ENCODE peak calls at places on chromosome 16, in six cellular contexts. S is HEK293T, R is HFFc6, Z is D341Med, C is T-cell, P is GM04503. O is an unnamed sample.

GRCh38 chr16:67086829-67087228 is 22.9 kb upstream of the PHAF1 start:
- DNase-seq in P (no peak), R (no peak), S (no peak), Z (no peak), C (no peak), O (no peak)

GRCh38 chr16:73000020-73000906 is 47.7 kb downstream of the ZFHX3 start:
- DNase-seq in P (no peak), R (no peak), Z (no peak), C (no peak), S (no peak), O (peak)

GRCh38 chr16:67873435-67874146 is 739 bp downstream of the EDC4 start:
- DNase-seq in S (no peak), P (no peak), R (no peak), C (no peak), Z (no peak), O (no peak)

GRCh38 chr16:17345043-17345442 is 125.7 kb downstream of the XYLT1 start:
- DNase-seq in P (peak), S (no peak), Z (no peak), C (no peak), R (no peak), O (peak)

GRCh38 chr16:23950898-23951297 is 115.1 kb downstream of the PRKCB start:
- DNase-seq in C (no peak), Z (no peak), R (no peak), S (no peak), P (no peak), O (no peak)

GRCh38 chr16:86403056-86403455 is 107.3 kb upstream of the FOXF1 start:
- DNase-seq in P (no peak), Z (no peak), S (no peak), R (no peak), C (no peak), O (no peak)

GRCh38 chr16:28136751-28137434 is 73.4 kb upstream of the GSG1L start:
- DNase-seq in P (no peak), R (no peak), S (no peak), C (peak), Z (no peak), O (no peak)

GRCh38 chr16:11263737-11264136 is 5.4 kb downstream of the TNP2 start:
- DNase-seq in S (no peak), P (no peak), R (no peak), Z (no peak), C (peak), O (no peak)

GRCh38 chr16:3170440-3171180 is 17.4 kb upstream of the OR1F1 start:
- DNase-seq in S (no peak), Z (no peak), R (no peak), C (no peak), P (no peak), O (no peak)

GRCh38 chr16:69397821-69398521 is 12.2 kb upstream of the TERF2 start:
- DNase-seq in P (peak), S (peak), C (no peak), R (peak), Z (peak), O (peak)

GRCh38 chr16:11916524-11917285 is 949 bp upstream of the GSPT1 start:
- DNase-seq in S (peak), R (peak), Z (no peak), P (no peak), C (no peak), O (peak)

GRCh38 chr16:75252946-75253911 is 1.8 kb upstream of the BCAR1 start:
- DNase-seq in Z (no peak), C (no peak), P (peak), S (no peak), R (peak), O (peak)

GRCh38 chr16:89188064-89188441 is 12.3 kb downstream of the SLC22A31 start:
- DNase-seq in S (no peak), Z (no peak), C (no peak), R (no peak), P (no peak), O (no peak)

GRCh38 chr16:78310990-78311561 is 211.6 kb downstream of the WWOX start:
- DNase-seq in P (no peak), C (no peak), Z (no peak), R (no peak), S (no peak), O (peak)

GRCh38 chr16:180101-180920 is at the start of gene HBQ1:
- DNase-seq in R (no peak), S (peak), P (no peak), C (no peak), Z (peak), O (no peak)

GRCh38 chr16:72560617-72561016 is 388.7 kb upstream of the PMFBP1 start:
- DNase-seq in R (no peak), P (no peak), S (peak), Z (no peak), C (no peak), O (no peak)

GRCh38 chr16:83947642-83948234 is 5.3 kb upstream of the OSGIN1 start:
- DNase-seq in C (no peak), P (no peak), Z (no peak), S (no peak), R (no peak), O (no peak)

GRCh38 chr16:51592535-51592934 is 441.5 kb upstream of the SALL1 start:
- DNase-seq in C (no peak), Z (no peak), P (no peak), S (no peak), R (no peak), O (no peak)

GRCh38 chr16:84913315-84913714 is 93.5 kb downstream of the CRISPLD2 start:
- DNase-seq in R (no peak), Z (no peak), C (no peak), S (no peak), P (no peak), O (no peak)

GRCh38 chr16:78096386-78096785 is 3.1 kb upstream of the WWOX start:
- DNase-seq in Z (no peak), P (no peak), C (no peak), R (no peak), S (no peak), O (no peak)

GRCh38 chr16:68417711-68418301 is 30.5 kb downstream of the SMPD3 start:
- DNase-seq in C (peak), R (no peak), Z (no peak), S (no peak), P (no peak), O (no peak)

GRCh38 chr16:57007050-57007449 is 17.7 kb downstream of the NLRC5 start:
- DNase-seq in S (no peak), R (no peak), C (no peak), P (no peak), Z (no peak), O (no peak)

GRCh38 chr16:6231351-6231750 is 1101.3 kb upstream of the RBFOX1 start:
- DNase-seq in C (no peak), Z (no peak), P (no peak), R (no peak), S (no peak), O (no peak)

GRCh38 chr16:89581045-89581695 is 5.6 kb downstream of the CPNE7 start:
- DNase-seq in S (no peak), R (peak), P (peak), Z (no peak), C (no peak), O (peak)

GRCh38 chr16:19967963-19968362 is 83.3 kb upstream of the GPRC5B start:
- DNase-seq in S (no peak), C (no peak), P (no peak), R (no peak), Z (no peak), O (no peak)

GRCh38 chr16:88469615-88470395 is 16.7 kb downstream of the ZFPM1 start:
- DNase-seq in Z (no peak), P (no peak), R (no peak), C (peak), S (no peak), O (no peak)

GRCh38 chr16:11105038-11105903 is 150.7 kb downstream of the SOCS1 start:
- DNase-seq in R (peak), C (peak), P (peak), S (no peak), Z (no peak), O (peak)

GRCh38 chr16:69838417-69838990 is 76.4 kb downstream of the WWP2 start:
- DNase-seq in Z (no peak), P (no peak), C (no peak), R (no peak), S (no peak), O (no peak)

O was measured in astrocyte.